ENCODE peak calls at places on chromosomes 5 and 9, in ten cellular contexts. S is fibroblast of lung; U is cardiac fibroblast; B is HFF-Myc; Q is uterus; O is B cell; N is CD8-positive, alpha-beta T cell; E is cardiac muscle cell; Y is psoas muscle; D is neural crest cell. H is an unnamed sample.

GRCh38 chr5:32231241-32231640 is 57.1 kb upstream of the GOLPH3 start:
- DNase-seq in S (no peak), U (no peak), B (no peak), Q (no peak), O (no peak), N (no peak), E (no peak), Y (no peak), D (no peak), H (no peak)

GRCh38 chr5:141950207-141951005 is 7.6 kb downstream of the PCDH12 start:
- DNase-seq in S (no peak), U (no peak), B (no peak), Q (no peak), O (no peak), N (no peak), E (no peak), Y (no peak), D (no peak), H (no peak)

GRCh38 chr9:13847270-13847669 is 466.7 kb downstream of the NFIB start:
- DNase-seq in S (peak; percentile 36), U (peak; percentile 42), B (no peak), Q (no peak), O (no peak), N (no peak), E (no peak), Y (no peak), D (no peak), H (no peak)

GRCh38 chr9:135906291-135907005 is 898 bp downstream of the CAMSAP1 start:
- DNase-seq in S (peak; percentile 54), U (peak; percentile 55), B (no peak), Q (peak; percentile 23), O (no peak), N (no peak), E (peak; percentile 55), Y (no peak), D (no peak), H (peak; percentile 18)

GRCh38 chr5:111756701-111757581 is at the start of gene NREP:
- DNase-seq in S (peak; percentile 98), U (peak; percentile 97), B (peak; percentile 88), Q (peak; percentile 85), O (no peak), N (peak; percentile 36), E (peak; percentile 94), Y (peak; percentile 88), D (peak; percentile 62), H (peak; percentile 98)

GRCh38 chr5:123358751-123359150 is 64.5 kb downstream of the CEP120 start:
- DNase-seq in S (no peak), U (peak; percentile 8), B (no peak), Q (no peak), O (no peak), N (no peak), E (no peak), Y (no peak), D (no peak), H (no peak)

GRCh38 chr5:131747180-131748105 is 49.4 kb downstream of the FNIP1 start:
- DNase-seq in S (peak; percentile 64), U (no peak), B (no peak), Q (no peak), O (no peak), N (no peak), E (no peak), Y (no peak), D (no peak), H (peak; percentile 8)

GRCh38 chr9:93134018-93134739 is at the start of gene NINJ1:
- DNase-seq in S (peak; percentile 63), U (peak; percentile 72), B (no peak), Q (peak; percentile 76), O (peak; percentile 90), N (peak; percentile 59), E (peak; percentile 88), Y (peak; percentile 78), D (peak; percentile 43), H (peak; percentile 13)

GRCh38 chr5:29702875-29703274 is 1490.6 kb upstream of the CDH6 start:
- DNase-seq in S (no peak), U (no peak), B (no peak), Q (no peak), O (no peak), N (no peak), E (no peak), Y (no peak), D (no peak), H (no peak)

GRCh38 chr5:29701600-29701999 is 1491.9 kb upstream of the CDH6 start:
- DNase-seq in S (no peak), U (no peak), B (no peak), Q (no peak), O (no peak), N (no peak), E (no peak), Y (no peak), D (no peak), H (no peak)

DNA sequence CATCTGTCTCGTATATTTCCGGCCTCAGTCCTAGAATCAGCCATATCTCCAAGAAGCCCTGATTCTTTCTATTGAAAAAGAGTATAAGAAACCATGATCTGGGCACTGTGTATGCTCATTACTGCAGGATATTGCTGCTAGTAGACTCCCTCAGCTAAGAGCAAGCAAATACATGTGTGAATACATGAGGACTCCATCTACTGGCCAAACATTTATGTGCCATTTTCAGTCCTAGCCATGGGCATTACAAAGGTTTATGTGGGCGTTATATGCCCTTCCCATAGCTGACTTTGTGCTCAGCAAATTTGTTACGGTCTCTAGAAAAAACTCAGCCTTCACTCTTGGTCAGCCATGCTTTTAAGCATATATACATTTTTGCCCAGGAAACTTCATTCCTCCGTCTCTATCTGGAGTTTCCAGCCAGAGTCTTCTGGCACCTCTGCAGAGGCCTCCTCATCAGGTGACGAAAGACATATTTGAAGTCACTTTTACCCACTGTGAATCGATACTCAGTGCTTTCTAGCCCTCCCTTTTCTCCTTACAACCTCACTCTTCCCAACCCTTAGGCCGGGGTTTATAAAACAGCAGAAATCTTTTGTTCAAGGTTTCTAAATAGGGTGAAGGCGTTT is 1495.6 kb upstream of the CDH6 start:
- DNase-seq in S (no peak), U (no peak), B (no peak), Q (no peak), O (no peak), N (no peak), E (peak; percentile 64), Y (no peak), D (no peak), H (no peak)
- TF ChIP-seq CTCF in S (no peak), U (no peak), B (no peak), Q (no peak), O (no peak), N (no peak), E (no peak), Y (no peak), D (peak; percentile 56), H (no peak)

GRCh38 chr5:87403409-87403808 is 9.3 kb downstream of the CCNH start:
- DNase-seq in S (no peak), U (no peak), B (no peak), Q (no peak), O (no peak), N (no peak), E (no peak), Y (no peak), D (no peak), H (no peak)

GRCh38 chr5:87401626-87402025 is 11.1 kb downstream of the CCNH start:
- DNase-seq in S (no peak), U (no peak), B (no peak), Q (no peak), O (no peak), N (no peak), E (no peak), Y (no peak), D (no peak), H (no peak)

GRCh38 chr5:87398981-87399616 is 13.6 kb downstream of the CCNH start:
- DNase-seq in S (no peak), U (no peak), B (no peak), Q (no peak), O (no peak), N (no peak), E (no peak), Y (no peak), D (no peak), H (no peak)

GRCh38 chr5:87399720-87400119 is 13.0 kb downstream of the CCNH start:
- DNase-seq in S (no peak), U (no peak), B (no peak), Q (no peak), O (no peak), N (no peak), E (no peak), Y (no peak), D (no peak), H (no peak)

DNA sequence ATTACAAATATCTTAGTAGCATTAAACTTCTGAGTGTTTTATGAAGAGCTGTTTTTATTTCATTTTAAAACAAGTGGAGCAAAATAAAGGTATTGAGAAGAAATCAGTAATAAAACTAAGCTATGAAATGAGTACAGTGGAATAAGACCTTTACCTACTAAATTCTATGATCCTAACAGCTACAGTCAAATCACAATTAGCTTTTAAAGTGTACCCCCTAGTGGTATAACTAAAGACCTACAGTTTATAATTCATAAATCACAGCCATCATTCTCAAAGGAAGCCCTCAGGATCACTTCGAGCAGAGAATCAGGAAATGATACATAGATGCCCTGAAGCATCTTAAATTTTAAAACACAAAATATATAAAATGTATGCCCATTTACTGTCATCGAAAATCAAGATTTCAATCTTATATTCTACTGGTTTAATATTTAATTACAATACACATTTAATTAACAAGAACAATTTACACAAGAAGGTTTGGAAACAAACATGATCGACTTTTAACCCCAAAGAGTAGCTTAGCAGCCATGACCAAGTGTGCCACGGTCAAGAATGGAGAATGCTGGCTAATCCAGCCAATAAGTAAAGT is 12.3 kb downstream of the CCNH start:
- DNase-seq in S (peak; percentile 27), U (peak; percentile 65), B (no peak), Q (no peak), O (peak; percentile 19), N (no peak), E (peak; percentile 14), Y (no peak), D (no peak), H (peak; percentile 43)
- TF ChIP-seq CTCF in S (peak; percentile 53), U (peak; percentile 52), B (peak; percentile 46), Q (peak; percentile 50), O (peak; percentile 90), N (peak; percentile 78), E (peak; percentile 58), Y (peak; percentile 74), D (peak; percentile 80), H (peak; percentile 91)

DNA sequence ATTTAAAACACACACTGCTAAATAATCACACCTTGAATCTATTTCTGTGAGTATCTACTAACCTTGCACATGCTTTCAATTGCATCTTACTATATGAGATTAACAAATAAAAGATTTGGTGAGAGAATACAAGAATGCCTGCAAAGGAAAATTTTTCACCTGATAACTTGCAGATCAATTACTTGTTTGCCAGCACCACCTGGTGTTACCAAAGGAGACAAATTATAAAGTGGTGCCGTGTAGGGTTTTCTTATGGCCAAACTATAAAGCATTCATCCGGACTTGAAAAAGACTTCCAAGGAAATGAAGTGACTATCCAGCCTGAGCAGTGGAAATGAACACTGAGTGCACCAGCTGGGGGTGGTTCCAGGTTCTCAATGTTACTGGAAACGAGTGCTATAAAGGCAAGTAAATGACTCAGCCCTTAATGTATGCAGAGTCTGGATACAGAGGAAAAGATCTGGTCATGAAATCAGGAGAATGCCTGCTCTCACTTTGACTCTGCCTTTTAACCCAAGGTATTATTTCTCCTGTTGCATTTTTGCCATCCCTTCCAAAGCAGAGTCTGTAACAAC is 113.2 kb downstream of the DNAH5 start:
- DNase-seq in S (peak; percentile 47), U (no peak), B (no peak), Q (no peak), O (no peak), N (no peak), E (no peak), Y (no peak), D (no peak), H (no peak)
- TF ChIP-seq CTCF in S (no peak), U (no peak), B (no peak), Q (no peak), O (no peak), N (no peak), E (no peak), Y (no peak), D (no peak), H (peak; percentile 20)

GRCh38 chr9:38000332-38000731 is 68.7 kb downstream of the SHB start:
- DNase-seq in S (no peak), U (no peak), B (no peak), Q (no peak), O (no peak), N (no peak), E (no peak), Y (no peak), D (no peak), H (no peak)
- TF ChIP-seq CTCF in S (no peak), U (no peak), B (no peak), Q (no peak), O (no peak), N (no peak), E (no peak), Y (no peak), D (no peak), H (peak; percentile 51)